ENCODE peak calls at places on chromosomes 5 and 9, in eight cellular contexts. I is fibroblast of mammary gland, S is A549, B is stomach, D is fibroblast of villous mesenchyme, O is lower leg skin, K is SK-N-SH, A is HFF-Myc. X is an unnamed sample.
A peak's percentile ranks its signal among the peaks of the same experiment; 100 is the strongest.

GRCh38 chr5:78367318-78367991 is 7.0 kb downstream of the SCAMP1 start:
- DNase-seq in I (no peak), S (no peak), B (no peak), D (no peak), O (no peak), K (no peak), A (no peak), X (no peak)

GRCh38 chr9:80928697-80929096 is 760.6 kb downstream of the TLE1 start:
- DNase-seq in I (no peak), S (no peak), B (no peak), D (no peak), O (no peak), K (no peak), A (no peak), X (no peak)

GRCh38 chr5:102545175-102545574 is 46.4 kb upstream of the SLCO6A1 start:
- DNase-seq in I (no peak), S (no peak), B (no peak), D (no peak), O (no peak), K (peak; percentile 11), A (no peak), X (no peak)

GRCh38 chr5:135350536-135350935 is 48.5 kb downstream of the MACROH2A1 start:
- DNase-seq in I (no peak), S (no peak), B (no peak), D (no peak), O (no peak), K (no peak), A (no peak), X (no peak)

GRCh38 chr9:128892223-128892892 is 10.4 kb downstream of the LRRC8A start:
- DNase-seq in I (peak; percentile 94), S (peak; percentile 55), B (peak; percentile 82), D (peak; percentile 94), O (peak; percentile 94), K (no peak), A (peak; percentile 52), X (no peak)

GRCh38 chr5:6220346-6221088 is 157.8 kb downstream of the MED10 start:
- DNase-seq in I (no peak), S (no peak), B (no peak), D (no peak), O (no peak), K (no peak), A (no peak), X (no peak)

GRCh38 chr9:17793713-17794622 is 215.1 kb downstream of the SH3GL2 start:
- DNase-seq in I (peak; percentile 17), S (peak; percentile 13), B (no peak), D (peak; percentile 2), O (no peak), K (no peak), A (no peak), X (no peak)

GRCh38 chr9:115593587-115594091 is 475.7 kb upstream of the TNC start:
- DNase-seq in I (peak; percentile 72), S (peak; percentile 51), B (no peak), D (peak; percentile 78), O (no peak), K (peak; percentile 48), A (no peak), X (peak; percentile 1)

GRCh38 chr9:35746583-35746982 is 2.4 kb downstream of the GBA2 start:
- DNase-seq in I (no peak), S (no peak), B (no peak), D (no peak), O (no peak), K (no peak), A (no peak), X (no peak)

GRCh38 chr9:90169490-90169889 is 473.1 kb downstream of the DIRAS2 start:
- DNase-seq in I (no peak), S (no peak), B (no peak), D (no peak), O (no peak), K (no peak), A (no peak), X (no peak)

GRCh38 chr9:86368871-86369521 is 14.8 kb upstream of the TUT7 start:
- DNase-seq in I (peak; percentile 99), S (no peak), B (no peak), D (peak; percentile 92), O (no peak), K (no peak), A (no peak), X (no peak)

GRCh38 chr5:23332650-23333251 is 174.7 kb upstream of the PRDM9 start:
- DNase-seq in I (peak; percentile 55), S (peak; percentile 5), B (no peak), D (no peak), O (no peak), K (peak; percentile 1), A (no peak), X (no peak)

GRCh38 chr5:76818844-76819831 is at the start of gene F2RL1:
- DNase-seq in I (peak; percentile 68), S (peak; percentile 88), B (peak; percentile 94), D (peak; percentile 87), O (peak; percentile 63), K (peak; percentile 83), A (no peak), X (no peak)

GRCh38 chr5:38532165-38532669 is 24.2 kb downstream of the LIFR start:
- DNase-seq in I (no peak), S (no peak), B (no peak), D (peak; percentile 36), O (no peak), K (no peak), A (no peak), X (no peak)

GRCh38 chr9:137453643-137454081 is 5.5 kb downstream of the NSMF start:
- DNase-seq in I (peak; percentile 64), S (peak; percentile 43), B (peak; percentile 82), D (peak; percentile 74), O (peak; percentile 81), K (peak; percentile 93), A (no peak), X (no peak)

GRCh38 chr5:102807878-102808502 is 52.9 kb downstream of the PAM start:
- DNase-seq in I (peak; percentile 74), S (no peak), B (no peak), D (peak; percentile 55), O (no peak), K (peak; percentile 40), A (peak; percentile 32), X (no peak)

GRCh38 chr5:125140855-125141254 is 394.4 kb upstream of the ZNF608 start:
- DNase-seq in I (peak; percentile 88), S (no peak), B (no peak), D (peak; percentile 76), O (peak; percentile 17), K (no peak), A (peak; percentile 75), X (no peak)

GRCh38 chr5:149936044-149936699 is 8.4 kb downstream of the PDE6A start:
- DNase-seq in I (no peak), S (no peak), B (no peak), D (no peak), O (no peak), K (no peak), A (no peak), X (no peak)

GRCh38 chr5:180908400-180908799 is 9.4 kb downstream of the BTNL8 start:
- DNase-seq in I (no peak), S (no peak), B (no peak), D (no peak), O (no peak), K (no peak), A (no peak), X (no peak)

GRCh38 chr5:126676195-126676624 is 75.5 kb downstream of the PHAX start:
- DNase-seq in I (peak; percentile 69), S (peak; percentile 89), B (peak; percentile 57), D (peak; percentile 68), O (peak; percentile 36), K (peak; percentile 76), A (peak; percentile 42), X (peak; percentile 66)

GRCh38 chr5:93583799-93584530 is 943 bp downstream of the NR2F1 start:
- DNase-seq in I (peak; percentile 49), S (no peak), B (no peak), D (no peak), O (no peak), K (peak; percentile 81), A (no peak), X (no peak)

GRCh38 chr5:121366515-121366914 is 485.2 kb upstream of the FTMT start:
- DNase-seq in I (peak; percentile 48), S (peak; percentile 12), B (no peak), D (peak; percentile 18), O (no peak), K (no peak), A (no peak), X (no peak)

GRCh38 chr9:34588671-34589370 is 703 bp downstream of the CNTFR start:
- DNase-seq in I (no peak), S (no peak), B (no peak), D (no peak), O (no peak), K (peak; percentile 69), A (no peak), X (no peak)
- H3K4me3 ChIP-seq in I (no peak overlapping the region), S (peak overlapping the region; percentile 53), B (peak overlapping the region; percentile 66), D (no peak overlapping the region), O (peak overlapping the region; percentile 44), K (peak overlapping the region; percentile 51), A (no peak overlapping the region), X (no peak overlapping the region)

GRCh38 chr9:105444130-105444529 is 3.7 kb upstream of the FSD1L start:
- DNase-seq in I (peak; percentile 83), S (no peak), B (no peak), D (peak; percentile 74), O (no peak), K (no peak), A (no peak), X (no peak)

GRCh38 chr9:105447386-105447813 is 434 bp upstream of the FSD1L start:
- DNase-seq in I (peak; percentile 14), S (no peak), B (no peak), D (no peak), O (no peak), K (no peak), A (no peak), X (no peak)

GRCh38 chr9:105445203-105445881 is 2.5 kb upstream of the FSD1L start:
- DNase-seq in I (peak; percentile 61), S (no peak), B (no peak), D (no peak), O (no peak), K (no peak), A (no peak), X (no peak)

GRCh38 chr9:105449081-105449480 is 1.2 kb downstream of the FSD1L start:
- DNase-seq in I (peak; percentile 6), S (no peak), B (no peak), D (no peak), O (no peak), K (no peak), A (no peak), X (no peak)

GRCh38 chr9:105447814-105448812 is at the start of gene FSD1L:
- DNase-seq in I (peak; percentile 89), S (peak; percentile 82), B (peak; percentile 95), D (peak; percentile 94), O (peak; percentile 81), K (peak; percentile 96), A (peak; percentile 64), X (peak; percentile 77)
- TF ChIP-seq CTCF in I (no peak), S (no peak), B (no peak), D (peak; percentile 41), O (no peak), K (peak; percentile 38), A (no peak), X (peak; percentile 53)

GRCh38 chr9:112493738-112494137 is 7.1 kb downstream of the KIAA1958 start:
- DNase-seq in I (peak; percentile 25), S (no peak), B (no peak), D (peak; percentile 47), O (no peak), K (no peak), A (no peak), X (no peak)
- H3K4me3 ChIP-seq in I (no peak overlapping the region), S (no peak overlapping the region), B (no peak overlapping the region), D (no peak overlapping the region), O (no peak overlapping the region), K (no peak overlapping the region), A (no peak overlapping the region), X (no peak overlapping the region)

GRCh38 chr9:114384836-114385411 is 2.9 kb downstream of the AKNA start:
- DNase-seq in I (no peak), S (no peak), B (no peak), D (no peak), O (no peak), K (no peak), A (no peak), X (no peak)
- TF ChIP-seq CTCF in I (no peak), S (no peak), B (no peak), D (no peak), O (no peak), K (no peak), A (no peak), X (peak; percentile 10)